ENCODE peak calls at places on chromosomes 11 and 22, in six cellular contexts. D is neuronal stem cell, Q is mesendoderm, A is trophoblast cell, P is H1, F is IMR-90. H is an unnamed sample. For H3K4me1, the result is how much of the 10 kb centered on the place peaks cover.

GRCh38 chr22:24768537-24769374 is 5.8 kb downstream of the PIWIL3 start:
- DNase-seq in D (peak), Q (peak), A (peak), P (peak), F (peak), H (peak)

GRCh38 chr11:36037031-36037430 is 93.2 kb downstream of the LDLRAD3 start:
- DNase-seq in D (no peak), Q (no peak), A (no peak), P (no peak), F (peak), H (no peak)

GRCh38 chr22:24420072-24420976 is 7.1 kb upstream of the ADORA2A start:
- DNase-seq in D (peak), Q (no peak), A (no peak), P (no peak), F (no peak), H (no peak)

GRCh38 chr11:16788141-16789060 is 50.0 kb downstream of the C11orf58 start:
- DNase-seq in D (peak), Q (peak), A (peak), P (peak), F (peak), H (peak)

GRCh38 chr11:132471491-132471890 is 1060.8 kb downstream of the OPCML start:
- DNase-seq in D (no peak), Q (no peak), A (no peak), P (no peak), F (no peak), H (no peak)

GRCh38 chr11:3162410-3163240 is 2.5 kb downstream of the OSBPL5 start:
- DNase-seq in D (no peak), Q (no peak), A (no peak), P (no peak), F (no peak), H (no peak)

GRCh38 chr11:115407496-115407895 is 96.7 kb downstream of the CADM1 start:
- DNase-seq in D (no peak), Q (no peak), A (no peak), P (no peak), F (no peak), H (no peak)

GRCh38 chr11:30432177-30432576 is 109.3 kb downstream of the ARL14EP start:
- DNase-seq in D (no peak), Q (no peak), A (no peak), P (no peak), F (no peak), H (peak)

GRCh38 chr22:23745780-23746179 is 5.1 kb downstream of the ZNF70 start:
- DNase-seq in D (no peak), Q (no peak), A (no peak), P (no peak), F (no peak), H (no peak)

GRCh38 chr11:74981888-74982287 is 6.8 kb upstream of the NEU3 start:
- DNase-seq in D (no peak), Q (no peak), A (no peak), P (no peak), F (no peak), H (no peak)

GRCh38 chr11:77879218-77879617 is 58.3 kb downstream of the AAMDC start:
- DNase-seq in D (no peak), Q (no peak), A (no peak), P (no peak), F (peak), H (peak)

GRCh38 chr11:67437082-67437821 is at the start of gene PTPRCAP:
- DNase-seq in D (no peak), Q (peak), A (no peak), P (no peak), F (no peak), H (no peak)

GRCh38 chr11:70070736-70071135 is 7.4 kb upstream of the ANO1 start:
- DNase-seq in D (no peak), Q (no peak), A (no peak), P (peak), F (no peak), H (no peak)

GRCh38 chr11:7874061-7874460 is 57.0 kb downstream of the OR10A6 start:
- DNase-seq in D (no peak), Q (no peak), A (no peak), P (no peak), F (no peak), H (no peak)

GRCh38 chr22:49749227-49749626 is 78.4 kb downstream of the BRD1 start:
- DNase-seq in D (no peak), Q (no peak), A (no peak), P (no peak), F (no peak), H (no peak)

GRCh38 chr11:11396290-11397042 is 43.4 kb upstream of the CSNK2A3 start:
- DNase-seq in D (no peak), Q (peak), A (peak), P (no peak), F (peak), H (peak)

GRCh38 chr11:47786373-47786772 is 19.2 kb upstream of the FNBP4 start:
- DNase-seq in D (no peak), Q (no peak), A (no peak), P (no peak), F (peak), H (peak)

GRCh38 chr11:69269926-69270697 is 23.8 kb upstream of the MYEOV start:
- DNase-seq in D (no peak), Q (no peak), A (no peak), P (no peak), F (no peak), H (no peak)

GRCh38 chr11:131977231-131977630 is 606.8 kb downstream of the NTM start:
- DNase-seq in D (no peak), Q (peak), A (peak), P (no peak), F (peak), H (peak)

GRCh38 chr22:23243006-23243573 is 62.8 kb downstream of the BCR start:
- DNase-seq in D (peak), Q (peak), A (no peak), P (peak), F (no peak), H (no peak)

GRCh38 chr11:77592727-77593126 is 3.0 kb downstream of the AQP11 start:
- DNase-seq in D (no peak), Q (no peak), A (no peak), P (no peak), F (no peak), H (no peak)

GRCh38 chr11:113289341-113290187 is 24.8 kb upstream of the TTC12 start:
- DNase-seq in D (peak), Q (peak), A (peak), P (peak), F (peak), H (peak)

GRCh38 chr22:47374273-47374771 is 611.9 kb downstream of the TBC1D22A start:
- DNase-seq in D (no peak), Q (no peak), A (no peak), P (no peak), F (no peak), H (no peak)

GRCh38 chr11:126488591-126489370 is 133.3 kb downstream of the ST3GAL4 start:
- DNase-seq in D (no peak), Q (no peak), A (no peak), P (no peak), F (no peak), H (no peak)

GRCh38 chr22:50186181-50186731 is 543 bp downstream of the TRABD start:
- DNase-seq in D (no peak), Q (no peak), A (no peak), P (no peak), F (no peak), H (no peak)

GRCh38 chr11:73965076-73965763 is 14.4 kb downstream of the DNAJB13 start:
- DNase-seq in D (no peak), Q (no peak), A (no peak), P (no peak), F (no peak), H (peak)

GRCh38 chr11:61912991-61913698 is 4.2 kb downstream of the RAB3IL1 start:
- DNase-seq in D (no peak), Q (no peak), A (no peak), P (no peak), F (no peak), H (no peak)

GRCh38 chr11:125091247-125091876 is 20.1 kb downstream of the TMEM218 start:
- DNase-seq in D (peak), Q (peak), A (peak), P (no peak), F (peak), H (peak)

GRCh38 chr11:87754685-87755084 is 420.6 kb downstream of the RAB38 start:
- DNase-seq in D (no peak), Q (no peak), A (no peak), P (no peak), F (no peak), H (no peak)

GRCh38 chr11:131658952-131659351 is 288.5 kb downstream of the NTM start:
- DNase-seq in D (no peak), Q (no peak), A (no peak), P (no peak), F (no peak), H (no peak)

GRCh38 chr22:38924197-38924952 is 33.0 kb upstream of the APOBEC3A start:
- DNase-seq in D (no peak), Q (no peak), A (peak), P (no peak), F (peak), H (peak)

GRCh38 chr11:65417221-65417701 is 5.3 kb upstream of the NEAT1 start:
- DNase-seq in D (no peak), Q (peak), A (no peak), P (peak), F (no peak), H (peak)

GRCh38 chr22:45129703-45130524 is 33.8 kb upstream of the NUP50 start:
- DNase-seq in D (no peak), Q (no peak), A (peak), P (no peak), F (no peak), H (no peak)

GRCh38 chr11:20162824-20163777 is 2.8 kb upstream of the DBX1 start:
- DNase-seq in D (peak), Q (peak), A (no peak), P (peak), F (peak), H (peak)

GRCh38 chr11:20160425-20161229 is at the start of gene DBX1:
- DNase-seq in D (no peak), Q (no peak), A (no peak), P (no peak), F (no peak), H (peak)

GRCh38 chr11:20162340-20162739 is 2.1 kb upstream of the DBX1 start:
- DNase-seq in D (no peak), Q (no peak), A (no peak), P (no peak), F (no peak), H (no peak)

GRCh38 chr11:20161230-20161918 is 1.1 kb upstream of the DBX1 start:
- DNase-seq in D (no peak), Q (peak), A (peak), P (peak), F (no peak), H (peak)

GRCh38 chr11:20161923-20162322 is 1.6 kb upstream of the DBX1 start:
- DNase-seq in D (no peak), Q (peak), A (no peak), P (no peak), F (no peak), H (peak)
- H3K4me3 ChIP-seq in D (no peak), Q (no peak), A (no peak), P (no peak), F (no peak), H (no peak)

DNA sequence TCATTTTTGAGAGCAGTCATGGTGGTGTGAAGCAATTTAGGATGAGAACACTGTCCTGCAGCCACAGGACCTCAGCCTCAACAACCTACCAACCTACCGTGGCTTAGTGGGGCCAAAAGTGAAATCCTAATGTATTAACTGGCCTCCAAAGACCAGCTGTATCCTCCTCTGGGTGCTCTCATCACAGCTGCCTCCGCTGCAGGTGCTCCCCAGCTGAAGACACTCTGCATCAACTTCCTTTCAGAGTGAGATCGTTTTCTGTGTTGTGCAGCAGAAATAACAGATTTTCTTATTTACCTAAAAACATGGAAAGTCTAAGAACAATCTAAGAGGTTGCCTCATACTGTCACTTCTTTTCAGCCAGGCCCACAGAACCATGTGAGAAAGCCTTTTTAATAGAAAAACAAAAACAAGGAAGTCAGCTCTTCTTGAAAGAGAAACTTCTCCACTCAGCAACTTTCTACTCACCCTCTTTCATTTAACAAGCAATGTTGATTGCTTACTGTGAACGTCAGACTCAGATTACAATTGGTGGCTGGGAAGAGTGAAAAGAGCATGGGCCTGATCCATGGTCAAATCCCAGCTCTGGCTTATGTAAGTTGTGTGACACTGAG is 136.1 kb downstream of the TENM4 start:
- DNase-seq in D (no peak), Q (no peak), A (no peak), P (no peak), F (no peak), H (no peak)
- H4K8ac ChIP-seq in D (no peak), Q (no peak), A (no peak), P (no peak), F (no peak), H (no peak)

GRCh38 chr11:116724813-116725212 is 48.0 kb downstream of the BUD13 start:
- DNase-seq in D (no peak), Q (no peak), A (no peak), P (no peak), F (no peak), H (no peak)

GRCh38 chr11:116723511-116723910 is 49.3 kb downstream of the BUD13 start:
- DNase-seq in D (no peak), Q (no peak), A (no peak), P (no peak), F (no peak), H (no peak)

GRCh38 chr11:116719102-116719501 is 53.7 kb downstream of the BUD13 start:
- DNase-seq in D (no peak), Q (no peak), A (no peak), P (no peak), F (no peak), H (no peak)

GRCh38 chr11:116720895-116721294 is 51.9 kb downstream of the BUD13 start:
- DNase-seq in D (no peak), Q (no peak), A (no peak), P (no peak), F (no peak), H (no peak)

DNA sequence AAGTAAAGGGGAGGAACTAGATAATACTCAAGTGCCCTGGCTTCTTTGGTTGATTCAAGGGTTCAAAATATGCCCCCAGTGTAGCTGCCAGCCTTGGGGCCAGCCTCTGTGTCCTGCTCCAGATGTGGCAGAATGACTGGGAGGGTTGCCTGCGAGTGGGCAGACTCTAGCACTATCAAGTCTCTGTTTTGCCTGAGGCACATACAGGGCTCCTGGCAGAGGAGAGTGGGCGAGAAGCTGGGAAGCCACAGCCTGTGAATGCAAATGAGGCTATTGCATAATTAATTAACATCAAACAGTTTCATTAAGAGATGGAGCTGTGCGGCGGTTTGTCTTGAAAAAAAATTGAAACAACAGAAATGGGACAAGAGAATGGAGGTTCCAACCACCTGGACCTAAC is 50.8 kb downstream of the BUD13 start:
- DNase-seq in D (no peak), Q (no peak), A (no peak), P (no peak), F (no peak), H (no peak)
- H3K4me1 ChIP-seq in D (under half), Q (under half), A (under half), P (under half), F (under half), H (under half)

DNA sequence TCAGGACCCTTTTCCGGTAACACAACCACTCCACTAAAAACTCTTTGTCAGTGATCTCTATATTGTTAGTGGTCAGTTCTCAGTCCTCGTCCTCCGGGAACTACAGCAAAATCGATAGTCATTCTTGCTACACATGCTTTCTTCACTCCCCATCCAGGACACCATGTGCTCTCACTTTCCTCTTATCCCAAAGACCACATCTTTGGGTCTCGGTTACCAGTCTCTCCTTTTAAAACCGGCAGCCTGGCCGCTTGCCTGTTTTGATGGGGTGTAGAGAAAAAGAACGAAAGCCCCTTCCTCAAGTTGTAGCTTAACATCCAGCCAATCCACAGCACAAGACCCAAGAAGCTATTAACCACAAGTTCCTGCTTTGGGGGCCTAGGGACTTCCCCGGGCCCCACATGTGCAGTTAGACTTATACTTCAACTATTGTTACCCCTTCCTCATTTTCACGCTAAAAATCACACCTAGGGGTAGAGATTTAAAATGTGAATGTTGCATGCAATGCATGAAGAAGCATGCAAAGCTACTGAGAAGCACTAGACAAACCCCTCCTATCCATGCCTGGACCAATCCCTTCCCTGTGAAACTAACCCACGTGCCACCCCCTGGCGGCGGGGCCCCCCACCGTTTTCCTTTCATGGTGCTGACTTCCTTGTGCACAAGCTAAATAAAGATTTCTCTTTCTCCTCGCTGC is 1.5 kb upstream of the TOLLIP start:
- DNase-seq in D (no peak), Q (no peak), A (no peak), P (peak), F (no peak), H (no peak)
- H3K4me3 ChIP-seq in D (no peak), Q (no peak), A (no peak), P (no peak), F (no peak), H (peak)

DNA sequence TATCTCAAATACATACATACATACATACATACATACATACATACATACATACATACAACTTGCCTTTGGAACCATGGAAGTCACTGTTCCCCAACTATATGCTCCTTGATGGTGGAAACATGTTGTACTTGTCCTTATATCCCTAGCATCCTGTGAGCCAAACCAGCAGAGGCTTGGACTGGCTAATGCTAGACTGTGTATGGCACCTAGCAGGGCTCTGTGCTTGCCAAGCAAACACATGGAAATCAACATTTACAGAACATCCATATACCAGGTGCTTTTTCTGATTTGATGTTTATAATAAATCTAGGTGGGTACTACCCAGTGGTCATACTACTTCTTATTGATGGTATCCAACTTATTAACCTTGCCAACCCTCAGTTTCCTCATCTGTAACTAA is 86.1 kb downstream of the ABTB2 start:
- DNase-seq in D (no peak), Q (no peak), A (no peak), P (no peak), F (no peak), H (no peak)
- H4K8ac ChIP-seq in D (no peak), Q (no peak), A (no peak), P (no peak), F (no peak), H (no peak)

GRCh38 chr22:19961868-19962245 is 20.2 kb upstream of the TXNRD2 start:
- DNase-seq in D (no peak), Q (no peak), A (no peak), P (no peak), F (no peak), H (no peak)
- H3K4me1 ChIP-seq in D (under half), Q (under half), A (under half), P (under half), F (under half), H (under half)

H was measured in mesenchymal stem cell.